ENCODE peak calls at places on chromosomes 1 and 21, in four cellular contexts. O is K562, W is GM12878, N is GM23338. F is an unnamed sample.

GRCh38 chr1:217443845-217444244 is 187.0 kb downstream of the GPATCH2 start:
- DNase-seq in O (no peak), W (no peak), N (no peak), F (no peak)

GRCh38 chr21:45641480-45642035 is 2.0 kb upstream of the PCBP3 start:
- DNase-seq in O (no peak), W (no peak), N (peak; percentile 29), F (no peak)

GRCh38 chr1:100631015-100631521 is 88.5 kb upstream of the VCAM1 start:
- DNase-seq in O (no peak), W (no peak), N (no peak), F (no peak)

GRCh38 chr21:31460985-31461384 is 116.9 kb upstream of the TIAM1 start:
- DNase-seq in O (no peak), W (no peak), N (no peak), F (no peak)

GRCh38 chr1:37764888-37765441 is at the start of gene EPHA10:
- DNase-seq in O (no peak), W (no peak), N (peak; percentile 96), F (no peak)

GRCh38 chr1:162056043-162056442 is 13.4 kb upstream of the NOS1AP start:
- DNase-seq in O (peak; percentile 64), W (peak; percentile 17), N (peak; percentile 94), F (peak; percentile 63)

GRCh38 chr1:244237445-244237844 is 186.4 kb downstream of the ZBTB18 start:
- DNase-seq in O (no peak), W (no peak), N (no peak), F (no peak)

GRCh38 chr21:35904995-35905972 is 155.0 kb downstream of the SETD4 start:
- DNase-seq in O (no peak), W (no peak), N (no peak), F (no peak)

GRCh38 chr1:226981386-226981817 is 41.3 kb downstream of the COQ8A start:
- DNase-seq in O (no peak), W (no peak), N (no peak), F (no peak)

DNA sequence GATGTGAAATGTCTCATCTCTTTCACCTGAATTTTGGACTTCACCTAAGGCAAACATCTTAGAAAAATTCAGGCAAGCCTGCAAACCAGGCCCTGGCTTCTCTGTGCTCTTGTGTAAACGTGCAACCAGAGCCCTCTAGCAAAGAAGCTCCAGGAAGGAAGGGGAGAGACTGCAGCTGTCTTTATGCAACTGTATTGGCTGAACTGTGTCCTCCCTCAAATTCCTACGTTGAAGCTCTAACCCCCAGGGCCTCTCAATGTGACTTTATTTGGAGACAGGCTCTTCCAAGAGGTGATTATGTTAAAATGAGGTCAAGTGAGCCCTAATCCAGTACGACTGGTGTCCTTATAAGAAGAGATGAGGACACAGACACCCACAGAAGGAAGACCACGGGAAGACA is 60.3 kb downstream of the SLC45A1 start:
- DNase-seq in O (no peak), W (no peak), N (no peak), F (no peak)
- H3K4me1 ChIP-seq in O (no peaks in the 10 kb centered on the region), W (no peaks in the 10 kb centered on the region), N (peaks cover 30% of the 10 kb centered on the region), F (peaks cover 67% of the 10 kb centered on the region)

DNA sequence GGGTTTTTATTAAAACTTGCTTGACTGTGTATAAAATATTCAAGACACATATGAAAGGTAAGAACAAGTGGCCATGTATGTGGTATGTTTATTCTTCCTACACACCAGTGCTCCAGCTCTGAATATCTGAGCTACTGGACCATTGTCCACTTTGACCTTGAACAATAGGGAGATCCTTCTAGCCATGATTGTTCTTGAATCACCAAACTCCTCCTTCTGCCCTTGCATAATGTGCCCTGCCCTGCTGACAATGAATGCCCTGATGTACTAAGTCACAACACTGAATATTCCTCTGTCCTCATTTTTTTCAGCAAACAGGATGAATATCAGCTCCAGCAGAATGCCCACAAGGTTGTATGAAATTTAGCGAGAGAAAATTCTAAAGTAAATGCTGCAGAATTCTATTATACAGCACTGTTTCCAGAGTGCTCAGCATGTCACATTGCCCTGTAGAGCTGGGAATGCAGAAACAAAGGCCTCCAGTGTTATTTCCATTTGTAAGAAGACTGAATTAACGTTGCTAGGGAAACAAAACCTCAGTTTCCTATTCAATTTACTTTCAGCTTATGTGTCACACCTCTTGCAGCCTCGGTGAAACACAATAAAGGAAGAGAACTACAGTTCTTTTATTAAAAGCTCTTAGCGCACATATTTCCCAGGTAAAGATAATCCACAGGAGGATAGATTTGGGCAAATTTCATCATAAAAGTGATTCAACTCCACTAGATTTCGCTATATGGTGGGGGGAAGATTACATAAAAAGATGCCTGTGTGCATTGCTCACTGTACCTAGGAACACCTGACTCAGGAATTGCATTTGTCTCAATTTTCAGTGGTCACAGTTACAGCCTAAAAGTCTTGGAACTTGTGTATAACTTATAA is 187.4 kb upstream of the ATP1B1 start:
- DNase-seq in O (no peak), W (no peak), N (peak; percentile 66), F (no peak)
- TF ChIP-seq REST in O (no peak), W (no peak), N (no peak), F (no peak)

GRCh38 chr1:43991200-43991475 is 261 bp upstream of the CCDC24 start:
- DNase-seq in O (no peak), W (no peak), N (no peak), F (no peak)

GRCh38 chr1:43990271-43991199 is 864 bp upstream of the CCDC24 start:
- DNase-seq in O (peak; percentile 53), W (no peak), N (no peak), F (no peak)

GRCh38 chr1:43992232-43992995 is 1.0 kb downstream of the CCDC24 start:
- DNase-seq in O (no peak), W (no peak), N (no peak), F (no peak)

GRCh38 chr1:43993206-43993914 is 2.0 kb downstream of the CCDC24 start:
- DNase-seq in O (no peak), W (no peak), N (no peak), F (no peak)

GRCh38 chr1:43991476-43992231 is at the start of gene CCDC24:
- DNase-seq in O (peak; percentile 94), W (no peak), N (peak; percentile 85), F (no peak)
- TF ChIP-seq CTCF in O (no peak), W (no peak), N (no peak), F (no peak)

GRCh38 chr1:111592389-111593361 is 26.9 kb upstream of the RAP1A start:
- DNase-seq in O (peak; percentile 82), W (peak; percentile 98), N (peak; percentile 41), F (peak; percentile 27)
- H3K4me1 ChIP-seq in O (peaks cover 41% of the 10 kb centered on the region), W (peaks cover 79% of the 10 kb centered on the region), N (peaks cover 8% of the 10 kb centered on the region), F (peaks cover 3% of the 10 kb centered on the region)

DNA sequence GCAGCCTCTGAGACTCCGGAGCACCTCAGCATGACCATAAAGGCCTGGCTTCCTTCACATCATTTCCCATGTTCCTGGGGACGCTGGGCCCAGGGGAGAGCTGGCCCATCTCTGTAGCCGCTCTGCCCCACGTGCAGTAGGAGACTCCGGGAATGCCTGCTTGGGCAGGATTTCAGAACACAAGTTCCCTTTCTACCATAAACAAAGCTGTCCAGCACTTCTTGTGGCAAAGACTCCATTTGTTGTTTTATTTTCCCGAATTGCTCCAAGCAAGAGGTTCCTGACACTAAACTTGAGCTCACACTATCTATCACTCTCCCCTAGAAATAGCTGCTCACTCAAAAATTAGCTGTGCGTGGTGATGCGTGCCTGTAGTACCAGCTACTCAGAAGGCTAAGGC is 21.9 kb downstream of the CHD5 start:
- DNase-seq in O (no peak), W (no peak), N (no peak), F (no peak)
- TF ChIP-seq REST in O (no peak), W (no peak), N (no peak), F (no peak)